ENCODE peak calls at places on chromosomes 13 and 19, in eight cellular contexts. C is lower lobe of right lung; G is stimulated activated CD8-positive, alpha-beta memory T cell treated with anti-CD3 and anti-CD28 coated beads, Interleukin-2, amount 100 ng/mL, for 48 hours; O is lower leg skin; D is T-helper 2 cell; E is GM13977; H is fibroblast of lung; N is iris pigment epithelial cell. J is an unnamed sample.
A peak's percentile ranks its signal among the peaks of the same experiment; 100 is the strongest.

GRCh38 chr19:11964858-11965645 is at the start of gene ZNF763:
- DNase-seq in D (peak; percentile 90), G (peak; percentile 86), N (peak; percentile 86), C (peak; percentile 97), O (peak; percentile 99), E (peak; percentile 91), H (peak; percentile 81), J (peak; percentile 92)

GRCh38 chr19:2154587-2155075 is 3.3 kb upstream of the AP3D1 start:
- DNase-seq in C (no peak), O (no peak), H (peak; percentile 45), G (no peak), N (no peak), D (no peak), E (no peak), J (no peak)

GRCh38 chr19:13056052-13056660 is 46.5 kb downstream of the LYL1 start:
- DNase-seq in C (peak; percentile 92), O (peak; percentile 96), D (no peak), G (no peak), E (no peak), N (peak; percentile 81), H (peak; percentile 56), J (no peak)

GRCh38 chr13:110334256-110334655 is 27.2 kb downstream of the COL4A2 start:
- DNase-seq in D (no peak), H (no peak), O (no peak), N (peak; percentile 59), E (no peak), G (no peak), C (no peak), J (no peak)

GRCh38 chr13:50843256-50844043 is at the start of gene DLEU7:
- DNase-seq in D (no peak), H (no peak), E (no peak), O (no peak), C (no peak), G (no peak), N (no peak), J (no peak)

GRCh38 chr19:42288411-42288810 is 13.5 kb upstream of the PRR19 start:
- DNase-seq in C (no peak), O (no peak), D (no peak), E (no peak), N (no peak), G (no peak), H (no peak), J (no peak)

GRCh38 chr19:16202320-16203255 is 4.9 kb downstream of the AP1M1 start:
- DNase-seq in O (no peak), H (no peak), G (no peak), C (no peak), D (peak; percentile 54), E (no peak), N (peak; percentile 42), J (no peak)

GRCh38 chr19:23460656-23461055 is 65.4 kb upstream of the ZNF91 start:
- DNase-seq in D (no peak), C (no peak), O (no peak), H (no peak), G (no peak), E (no peak), N (no peak), J (no peak)

GRCh38 chr13:59178344-59178743 is 985.4 kb downstream of the DIAPH3 start:
- DNase-seq in G (no peak), O (no peak), E (no peak), D (no peak), H (peak; percentile 29), C (no peak), N (peak; percentile 11), J (no peak)

J was measured in GM13976.